ENCODE peak calls at places on chromosomes 11 and 22, in ten cellular contexts. P is NCI-H82, G is H1, A is AG10803, X is posterior cingulate gyrus, K is stromal cell of bone marrow, B is hypothalamus, W is T-helper 1 cell, M is NCI-H748 treated with DMSO at 0.1 percent for 48 hours, Z is Ammon's horn. V is an unnamed sample.

GRCh38 chr22:19855504-19856409 is 1.1 kb upstream of the GNB1L start:
- DNase-seq in P (peak), B (peak), W (no peak), A (peak), Z (peak), G (no peak), X (no peak), K (no peak), M (no peak), V (peak)

GRCh38 chr11:76288166-76288978 is 82.1 kb upstream of the WNT11 start:
- DNase-seq in K (no peak), X (no peak), P (no peak), G (no peak), A (no peak), W (no peak), M (no peak), B (no peak), Z (no peak), V (peak)

GRCh38 chr11:107752954-107753822 is 41.3 kb upstream of the SLN start:
- DNase-seq in M (no peak), G (no peak), B (no peak), P (peak), A (peak), X (no peak), W (no peak), Z (no peak), K (no peak), V (no peak)

GRCh38 chr11:19751055-19751454 is 38.4 kb downstream of the NAV2 start:
- DNase-seq in B (no peak), P (peak), K (no peak), G (no peak), X (no peak), W (no peak), M (no peak), A (no peak), Z (no peak), V (no peak)

GRCh38 chr11:109939176-109939810 is 153.9 kb upstream of the ZC3H12C start:
- DNase-seq in M (peak), A (peak), X (no peak), G (no peak), Z (peak), K (peak), B (no peak), P (peak), W (no peak), V (peak)

GRCh38 chr11:96335389-96335788 is 7.6 kb downstream of the MAML2 start:
- DNase-seq in W (no peak), Z (no peak), X (no peak), K (no peak), G (no peak), A (no peak), P (peak), B (no peak), M (no peak), V (no peak)

GRCh38 chr11:117815262-117815803 is 9.2 kb downstream of the FXYD2 start:
- DNase-seq in A (no peak), W (peak), G (no peak), K (no peak), P (peak), B (no peak), X (no peak), Z (peak), M (no peak), V (no peak)

GRCh38 chr11:57406337-57406904 is 16.0 kb upstream of the PRG2 start:
- DNase-seq in M (no peak), K (no peak), X (no peak), W (no peak), P (no peak), B (no peak), Z (no peak), G (no peak), A (peak), V (no peak)

GRCh38 chr11:1779806-1780699 is 16.3 kb upstream of the CTSD start:
- DNase-seq in X (no peak), W (no peak), P (no peak), Z (no peak), K (no peak), A (no peak), B (no peak), G (no peak), M (no peak), V (no peak)

GRCh38 chr22:44648821-44649566 is 53.0 kb upstream of the PRR5 start:
- DNase-seq in G (no peak), Z (no peak), W (no peak), P (peak), K (peak), M (no peak), B (no peak), A (peak), X (no peak), V (no peak)

GRCh38 chr11:12201016-12201985 is 90.9 kb downstream of the MICAL2 start:
- DNase-seq in G (no peak), B (no peak), K (peak), M (no peak), A (peak), Z (peak), P (no peak), X (peak), W (no peak), V (no peak)

V was measured in Jurkat, Clone E6-1.